ENCODE peak calls at places on chromosomes 6 and 20, in five cellular contexts. E, O, U, Z and N are unnamed samples.

GRCh38 chr6:17589402-17590116 is 10.5 kb upstream of the FAM8A1 start:
- DNase-seq in E (peak), O (no peak), U (no peak), Z (no peak), N (peak)

GRCh38 chr6:80319286-80319685 is 212.8 kb downstream of the BCKDHB start:
- DNase-seq in E (no peak), O (no peak), U (no peak), Z (no peak), N (no peak)

GRCh38 chr20:34271961-34272360 is 30.7 kb downstream of the ASIP start:
- DNase-seq in E (peak), O (no peak), U (no peak), Z (no peak), N (no peak)

GRCh38 chr20:33392016-33392415 is 9.3 kb downstream of the CDK5RAP1 start:
- DNase-seq in E (peak), O (no peak), U (no peak), Z (no peak), N (no peak)

GRCh38 chr6:43851204-43851855 is 81.3 kb downstream of the VEGFA start:
- DNase-seq in E (no peak), O (no peak), U (no peak), Z (no peak), N (no peak)

GRCh38 chr6:45592991-45593390 is 215.3 kb upstream of the SUPT3H start:
- DNase-seq in E (peak), O (no peak), U (no peak), Z (no peak), N (no peak)

GRCh38 chr20:51378171-51378928 is 164.2 kb downstream of the NFATC2 start:
- DNase-seq in E (no peak), O (no peak), U (no peak), Z (no peak), N (no peak)

GRCh38 chr6:26020983-26021349 is 58.4 kb downstream of the TRIM38 start:
- DNase-seq in E (no peak), O (no peak), U (peak), Z (peak), N (no peak)

GRCh38 chr20:18093388-18093787 is 35.7 kb upstream of the OVOL2 start:
- DNase-seq in E (no peak), O (no peak), U (peak), Z (no peak), N (no peak)

GRCh38 chr20:48527771-48528170 is 300.0 kb downstream of the PREX1 start:
- DNase-seq in E (no peak), O (no peak), U (peak), Z (no peak), N (no peak)

GRCh38 chr6:151445482-151445881 is 6.4 kb downstream of the RMND1 start:
- DNase-seq in E (peak), O (no peak), U (no peak), Z (no peak), N (no peak)

GRCh38 chr20:47535088-47535487 is 33.4 kb downstream of the NCOA3 start:
- DNase-seq in E (no peak), O (no peak), U (no peak), Z (no peak), N (peak)

GRCh38 chr6:52221302-52221701 is 23.0 kb downstream of the IL17F start:
- DNase-seq in E (no peak), O (peak), U (no peak), Z (no peak), N (peak)

GRCh38 chr6:80336906-80337305 is 230.4 kb downstream of the BCKDHB start:
- DNase-seq in E (no peak), O (no peak), U (no peak), Z (no peak), N (no peak)

GRCh38 chr6:138722425-138723371 is 50.9 kb upstream of the CCDC28A start:
- DNase-seq in E (peak), O (no peak), U (no peak), Z (no peak), N (no peak)

GRCh38 chr6:93567164-93567563 is 147.8 kb upstream of the EPHA7 start:
- DNase-seq in E (no peak), O (no peak), U (no peak), Z (no peak), N (no peak)

GRCh38 chr6:127966616-127967015 is 65.8 kb upstream of the THEMIS start:
- DNase-seq in E (no peak), O (no peak), U (no peak), Z (no peak), N (no peak)

GRCh38 chr20:32165836-32166545 is 41.6 kb downstream of the PLAGL2 start:
- DNase-seq in E (no peak), O (no peak), U (no peak), Z (peak), N (no peak)

GRCh38 chr6:165845488-165845887 is 182.4 kb upstream of the PDE10A start:
- DNase-seq in E (no peak), O (no peak), U (no peak), Z (no peak), N (no peak)

GRCh38 chr6:139553916-139554315 is 179.5 kb upstream of the CITED2 start:
- DNase-seq in E (no peak), O (no peak), U (no peak), Z (no peak), N (no peak)

GRCh38 chr6:14596410-14596809 is 478.8 kb downstream of the CD83 start:
- DNase-seq in E (peak), O (no peak), U (peak), Z (peak), N (peak)

GRCh38 chr6:73348550-73349204 is 5.4 kb downstream of the DPPA5 start:
- DNase-seq in E (no peak), O (no peak), U (no peak), Z (no peak), N (no peak)

DNA sequence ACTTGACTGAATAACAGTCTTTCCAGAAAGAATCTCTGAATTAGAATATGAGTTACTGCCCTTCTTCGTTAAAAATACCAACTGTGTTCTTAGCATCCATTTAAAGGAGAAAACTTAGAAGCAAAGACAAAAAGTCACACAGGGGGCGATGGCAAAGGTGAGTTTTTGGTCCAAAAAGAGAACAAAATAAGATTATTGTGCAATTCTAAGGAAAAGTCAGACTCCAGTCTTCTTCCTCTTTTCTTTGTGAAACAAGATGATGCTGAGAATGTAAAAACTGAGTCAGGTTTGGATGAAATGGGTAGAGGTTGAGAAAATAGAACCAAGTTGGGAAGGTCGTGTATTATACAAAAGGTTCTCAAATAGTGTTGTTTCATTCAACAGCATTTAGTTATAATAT is 1.6 kb downstream of the CYB5R4 start:
- DNase-seq in E (no peak), O (no peak), U (no peak), Z (no peak), N (no peak)
- H3K4me3 ChIP-seq in E (no peak), O (peak), U (no peak), Z (no peak), N (no peak)

GRCh38 chr6:100876251-100876650 is 4.9 kb downstream of the ASCC3 start:
- DNase-seq in E (no peak), O (no peak), U (no peak), Z (no peak), N (no peak)

GRCh38 chr6:100880149-100880900 is 804 bp downstream of the ASCC3 start:
- DNase-seq in E (no peak), O (no peak), U (no peak), Z (no peak), N (no peak)

GRCh38 chr6:100879317-100879716 is 1.8 kb downstream of the ASCC3 start:
- DNase-seq in E (no peak), O (no peak), U (no peak), Z (no peak), N (no peak)

GRCh38 chr6:100880901-100881706 is at the start of gene ASCC3:
- DNase-seq in E (peak), O (peak), U (peak), Z (peak), N (peak)

DNA sequence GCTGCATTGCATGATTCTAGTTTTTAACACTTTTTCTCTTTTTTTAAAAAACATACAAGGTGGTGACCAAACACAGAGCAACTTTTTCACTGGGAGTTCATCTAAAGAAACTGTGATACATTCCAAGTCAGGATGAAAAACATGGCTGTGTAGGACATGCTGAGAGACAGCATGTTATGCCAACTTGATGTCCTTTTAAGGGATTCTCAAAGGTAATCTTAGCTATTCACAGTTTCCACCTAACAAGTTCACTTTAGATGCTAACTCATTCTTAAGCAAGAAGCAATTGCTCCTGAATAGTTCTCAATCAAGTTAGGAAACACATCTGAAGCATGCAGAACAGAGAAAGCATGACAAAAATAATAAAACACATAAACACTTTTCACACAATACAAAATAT is 3.3 kb downstream of the ASCC3 start:
- DNase-seq in E (no peak), O (no peak), U (no peak), Z (no peak), N (no peak)
- H3K4me3 ChIP-seq in E (no peak), O (no peak), U (no peak), Z (no peak), N (no peak)

GRCh38 chr6:143664171-143664570 is 13.6 kb upstream of the PHACTR2 start:
- DNase-seq in E (no peak), O (no peak), U (no peak), Z (no peak), N (no peak)
- H3K4me3 ChIP-seq in E (no peak), O (no peak), U (no peak), Z (no peak), N (no peak)

GRCh38 chr6:157987788-157988699 is 6.4 kb downstream of the SYNJ2 start:
- DNase-seq in E (no peak), O (no peak), U (no peak), Z (no peak), N (no peak)

GRCh38 chr6:157990321-157991066 is 8.8 kb downstream of the SYNJ2 start:
- DNase-seq in E (peak), O (no peak), U (no peak), Z (no peak), N (peak)

GRCh38 chr6:157989541-157990289 is 8.1 kb downstream of the SYNJ2 start:
- DNase-seq in E (no peak), O (no peak), U (peak), Z (no peak), N (no peak)

GRCh38 chr6:157991067-157991432 is 9.4 kb downstream of the SYNJ2 start:
- DNase-seq in E (no peak), O (no peak), U (no peak), Z (no peak), N (no peak)

DNA sequence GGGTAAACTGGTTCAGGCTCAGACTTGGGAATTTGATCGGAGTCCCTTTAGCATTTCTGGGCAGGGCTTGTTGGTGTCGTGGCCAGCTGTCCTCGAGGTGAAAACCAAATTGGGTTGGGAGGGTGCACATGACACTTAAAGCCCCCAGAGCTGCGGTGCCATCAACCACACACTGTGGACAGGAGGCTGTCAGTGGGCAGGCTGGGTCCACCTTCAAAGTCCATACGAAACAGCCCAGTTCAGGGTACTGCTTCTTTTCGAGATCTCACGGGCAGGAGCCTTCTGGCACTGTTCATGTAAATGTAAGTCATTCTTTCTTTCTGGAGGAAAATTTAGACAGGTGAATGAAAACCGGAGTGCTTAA is 7.0 kb downstream of the SYNJ2 start:
- DNase-seq in E (no peak), O (no peak), U (no peak), Z (no peak), N (no peak)
- H3K4me3 ChIP-seq in E (no peak), O (no peak), U (no peak), Z (no peak), N (no peak)

DNA sequence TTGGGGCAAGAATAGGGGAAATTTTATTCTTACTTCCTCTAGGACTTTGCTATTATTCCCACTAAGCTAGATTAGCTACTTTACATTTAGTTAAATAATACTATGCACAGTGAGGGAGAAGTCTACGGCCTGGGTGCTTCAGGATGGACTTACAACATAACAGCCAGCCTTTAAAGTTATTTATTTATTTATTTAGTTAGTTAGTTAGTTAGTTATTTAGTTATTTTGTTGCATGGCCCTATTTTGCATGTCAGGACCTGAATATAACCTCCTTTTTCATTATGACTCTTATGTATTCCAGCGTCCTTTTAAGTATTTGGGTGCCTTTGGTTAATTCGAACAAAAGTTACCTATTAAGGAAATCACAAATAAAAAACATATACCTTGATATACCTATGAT is 238.7 kb downstream of the EYS start:
- DNase-seq in E (no peak), O (no peak), U (no peak), Z (no peak), N (no peak)
- H3K4me3 ChIP-seq in E (no peak), O (no peak), U (no peak), Z (no peak), N (no peak)

GRCh38 chr6:39361657-39362486 is 39.4 kb upstream of the KCNK16 start:
- DNase-seq in E (peak), O (peak), U (peak), Z (peak), N (peak)
- H3K4me3 ChIP-seq in E (no peak), O (peak), U (no peak), Z (no peak), N (no peak)

DNA sequence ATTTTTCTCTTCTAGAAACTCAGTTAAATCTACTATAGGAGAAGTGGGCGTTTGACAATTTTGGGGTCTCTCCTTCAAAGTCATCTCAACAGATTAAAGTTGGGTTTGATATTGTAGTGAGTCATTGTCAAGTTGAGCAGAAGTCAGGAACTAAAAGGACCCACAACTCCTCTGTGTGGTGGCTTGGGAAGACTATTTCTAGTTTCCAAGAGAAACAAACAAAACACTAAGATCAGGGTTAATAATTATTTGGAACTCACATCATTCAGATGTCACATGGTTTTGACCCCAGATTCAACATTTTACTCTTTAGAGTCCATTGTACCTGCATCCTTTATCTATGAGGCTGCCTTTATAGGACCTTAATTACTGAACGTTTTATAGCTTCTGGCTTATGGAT is 45.3 kb upstream of the TINAG start:
- DNase-seq in E (no peak), O (no peak), U (no peak), Z (no peak), N (no peak)
- H3K4me3 ChIP-seq in E (no peak), O (no peak), U (no peak), Z (no peak), N (no peak)

GRCh38 chr6:146434991-146435390 is 108.6 kb upstream of the RAB32 start:
- DNase-seq in E (no peak), O (no peak), U (no peak), Z (no peak), N (no peak)
- H3K4me3 ChIP-seq in E (no peak), O (no peak), U (no peak), Z (peak), N (no peak)

DNA sequence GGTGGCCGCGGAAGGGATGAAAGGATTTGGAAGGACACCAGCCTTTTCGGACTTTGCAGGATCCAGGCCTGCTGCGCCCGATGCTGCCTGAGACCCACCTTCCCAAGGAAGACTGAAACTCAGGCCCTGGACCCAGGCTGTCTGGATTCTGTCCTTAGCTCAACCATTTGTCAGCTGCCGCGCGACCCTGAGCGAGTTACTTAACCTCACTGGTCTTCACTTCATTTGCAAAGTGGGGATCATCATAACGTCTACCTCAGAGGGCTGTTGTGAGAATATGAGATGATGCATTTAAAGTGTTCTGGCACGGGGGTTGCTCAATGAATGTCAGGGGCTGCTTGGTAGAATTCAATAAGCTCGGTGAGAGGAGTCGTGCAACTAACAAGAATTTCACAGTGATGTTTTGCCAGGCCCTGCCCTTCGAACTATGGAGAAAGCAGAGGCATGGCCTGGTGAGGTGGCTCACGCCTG is 104.2 kb upstream of the PRDM1 start:
- DNase-seq in E (no peak), O (no peak), U (no peak), Z (no peak), N (no peak)
- H3K4me3 ChIP-seq in E (no peak), O (no peak), U (no peak), Z (no peak), N (no peak)

DNA sequence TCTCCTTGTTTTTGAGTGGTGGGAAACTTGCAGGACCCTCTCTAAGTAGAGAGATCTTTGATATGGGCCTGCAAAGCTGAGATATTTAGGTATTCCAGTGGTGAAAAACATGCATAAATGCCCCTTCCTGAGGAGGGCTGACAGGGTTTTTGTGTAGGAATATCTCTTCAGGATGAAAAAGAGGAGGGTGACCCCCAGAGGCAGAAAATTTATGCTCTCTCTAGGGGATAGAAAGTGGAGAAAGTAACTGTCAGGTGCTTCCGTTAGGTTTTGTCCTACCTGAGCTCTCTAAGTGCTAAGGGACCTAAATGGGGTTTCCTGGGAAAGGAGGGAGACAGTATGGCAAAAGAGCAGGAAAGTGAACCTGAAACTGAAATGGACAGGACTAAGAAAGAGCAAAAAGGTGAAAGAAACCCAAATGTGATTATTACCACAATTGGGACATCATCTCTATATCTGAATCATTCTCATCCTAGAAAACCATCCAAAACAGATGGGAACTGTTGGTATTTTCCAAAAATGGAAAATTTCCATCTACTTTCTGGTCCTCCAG is 2.0 kb downstream of the COL19A1 start:
- DNase-seq in E (no peak), O (no peak), U (no peak), Z (no peak), N (no peak)
- H3K4me3 ChIP-seq in E (no peak), O (no peak), U (no peak), Z (no peak), N (no peak)